ENCODE peak calls at places on chromosomes 11 and 22, in four cellular contexts. Z is GM12878, F is WTC11, V is K562. H is an unnamed sample.

GRCh38 chr11:111586305-111586915 is 15.8 kb upstream of the SIK2 start:
- DNase-seq in F (no peak), Z (no peak), V (peak), H (peak)

GRCh38 chr22:49668402-49668801 is 159.3 kb downstream of the BRD1 start:
- DNase-seq in Z (no peak), F (no peak), V (no peak), H (no peak)

GRCh38 chr11:14620027-14620511 is 23.5 kb upstream of the PDE3B start:
- DNase-seq in Z (no peak), F (no peak), V (no peak), H (peak)

GRCh38 chr22:32380991-32381390 is 23.3 kb downstream of the RFPL3 start:
- DNase-seq in Z (no peak), V (no peak), F (no peak), H (no peak)

GRCh38 chr22:42434283-42434682 is 2.1 kb upstream of the NFAM1 start:
- DNase-seq in Z (no peak), F (no peak), V (no peak), H (no peak)

GRCh38 chr22:28999510-29000224 is 62.0 kb downstream of the C22orf31 start:
- DNase-seq in F (no peak), V (no peak), Z (no peak), H (no peak)

GRCh38 chr11:119673389-119674336 is 55.3 kb downstream of the NECTIN1 start:
- DNase-seq in Z (peak), V (no peak), F (no peak), H (no peak)

GRCh38 chr22:42747701-42748513 is 27.2 kb upstream of the A4GALT start:
- DNase-seq in Z (no peak), V (no peak), F (no peak), H (peak)

GRCh38 chr11:88415495-88415894 is 78.0 kb upstream of the CTSC start:
- DNase-seq in F (no peak), V (no peak), Z (no peak), H (no peak)

GRCh38 chr11:125429174-125429707 is 66.8 kb downstream of the FEZ1 start:
- DNase-seq in F (peak), Z (no peak), V (peak), H (peak)

GRCh38 chr22:40342521-40342920 is 3.8 kb upstream of the ADSL start:
- DNase-seq in V (no peak), F (no peak), Z (no peak), H (no peak)

GRCh38 chr11:63663809-63664208 is 7.4 kb downstream of the ATL3 start:
- DNase-seq in F (no peak), V (no peak), Z (no peak), H (no peak)

GRCh38 chr11:13343931-13344717 is 66.5 kb downstream of the BMAL1 start:
- DNase-seq in F (peak), V (peak), Z (no peak), H (peak)

GRCh38 chr11:122085264-122085663 is 30.8 kb downstream of the BLID start:
- DNase-seq in Z (no peak), F (no peak), V (no peak), H (no peak)

GRCh38 chr11:100855466-100856067 is 168.5 kb downstream of the ARHGAP42 start:
- DNase-seq in Z (no peak), V (peak), F (no peak), H (peak)

GRCh38 chr11:14308114-14308896 is 50.7 kb downstream of the RRAS2 start:
- DNase-seq in Z (no peak), F (no peak), V (peak), H (peak)

GRCh38 chr11:115384236-115384635 is 120.0 kb downstream of the CADM1 start:
- DNase-seq in V (no peak), Z (no peak), F (no peak), H (no peak)

GRCh38 chr11:130882138-130882551 is 34.1 kb downstream of the SNX19 start:
- DNase-seq in V (no peak), F (no peak), Z (no peak), H (no peak)

GRCh38 chr11:102850973-102851745 is 7.8 kb upstream of the MMP3 start:
- DNase-seq in F (no peak), Z (no peak), V (no peak), H (no peak)

GRCh38 chr11:13262096-13262495 is 15.5 kb upstream of the BMAL1 start:
- DNase-seq in F (no peak), Z (no peak), V (no peak), H (no peak)

GRCh38 chr22:46192210-46192993 is 42.1 kb downstream of the PPARA start:
- DNase-seq in F (no peak), V (no peak), Z (no peak), H (no peak)

GRCh38 chr22:30882974-30883533 is 85.5 kb downstream of the MORC2 start:
- DNase-seq in V (peak), F (no peak), Z (no peak), H (no peak)

GRCh38 chr22:42863349-42863911 is 6.4 kb upstream of the ARFGAP3 start:
- DNase-seq in F (no peak), Z (peak), V (no peak), H (no peak)

GRCh38 chr11:21556936-21557335 is 635.9 kb upstream of the ANO5 start:
- DNase-seq in Z (no peak), F (no peak), V (no peak), H (no peak)

GRCh38 chr11:763073-763463 is 14.2 kb downstream of the GATD1 start:
- DNase-seq in V (peak), Z (no peak), F (peak), H (no peak)

GRCh38 chr22:41625577-41625976 is 4.5 kb downstream of the XRCC6 start:
- DNase-seq in V (no peak), Z (no peak), F (no peak), H (peak)

GRCh38 chr11:84720706-84721402 is 906.3 kb downstream of the DLG2 start:
- DNase-seq in F (peak), V (no peak), Z (no peak), H (no peak)

GRCh38 chr22:49406047-49406650 is 421.5 kb downstream of the BRD1 start:
- DNase-seq in F (no peak), Z (no peak), V (no peak), H (no peak)

GRCh38 chr11:73359930-73360742 is 16.1 kb upstream of the RELT start:
- DNase-seq in F (peak), Z (no peak), V (peak), H (peak)

GRCh38 chr11:12675951-12676711 is 1.9 kb downstream of the TEAD1 start:
- DNase-seq in Z (no peak), F (no peak), V (no peak), H (no peak)

GRCh38 chr11:45834298-45834756 is 12.9 kb upstream of the CRY2 start:
- DNase-seq in Z (no peak), F (no peak), V (no peak), H (no peak)

GRCh38 chr11:99275521-99275920 is 254.8 kb downstream of the CNTN5 start:
- DNase-seq in F (no peak), V (no peak), Z (no peak), H (no peak)

GRCh38 chr22:17922925-17923898 is 101.1 kb downstream of the MICAL3 start:
- DNase-seq in V (no peak), Z (no peak), F (no peak), H (no peak)

GRCh38 chr11:112841719-112842118 is 119.5 kb upstream of the NCAM1 start:
- DNase-seq in V (no peak), Z (no peak), F (no peak), H (no peak)

GRCh38 chr22:20750461-20751184 is 23.3 kb upstream of the SERPIND1 start:
- DNase-seq in F (no peak), V (no peak), Z (peak), H (no peak)

GRCh38 chr22:20749453-20749852 is 24.5 kb upstream of the SERPIND1 start:
- DNase-seq in V (no peak), F (no peak), Z (no peak), H (no peak)

GRCh38 chr22:20747223-20747622 is 26.7 kb upstream of the SERPIND1 start:
- DNase-seq in V (no peak), F (no peak), Z (no peak), H (no peak)

GRCh38 chr22:20748082-20748481 is 25.8 kb upstream of the SERPIND1 start:
- DNase-seq in Z (no peak), V (no peak), F (no peak), H (no peak)

DNA sequence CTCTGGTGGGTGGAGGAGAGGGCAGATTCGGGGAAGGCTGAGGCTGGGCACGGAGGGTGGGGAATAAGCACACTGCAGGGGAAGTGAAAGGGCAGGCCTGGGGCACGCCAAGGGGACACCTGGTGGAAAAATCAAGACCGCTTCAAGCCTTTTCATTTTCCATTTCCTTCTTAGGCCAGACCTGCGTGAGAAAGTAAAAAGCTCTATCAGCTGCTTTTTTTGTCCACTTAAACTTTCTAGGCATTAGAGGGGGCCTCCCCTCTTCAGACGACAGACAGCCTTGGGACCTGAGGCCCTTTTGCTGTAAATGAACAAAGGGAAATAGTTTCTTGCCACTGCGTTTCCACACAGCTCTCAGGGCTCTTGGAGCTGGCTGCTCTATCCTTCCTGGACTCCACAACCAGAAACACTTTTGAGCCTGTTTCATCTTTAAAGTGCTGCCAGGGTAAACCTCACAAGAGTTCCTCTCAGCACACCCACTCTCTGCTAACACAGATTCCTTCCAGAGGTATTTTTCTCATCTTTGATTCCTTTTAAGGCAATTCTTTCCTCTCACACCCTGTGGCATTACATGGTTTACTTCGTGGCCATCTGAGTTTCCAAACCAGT is 25.0 kb upstream of the SERPIND1 start:
- DNase-seq in F (no peak), Z (peak), V (no peak), H (no peak)
- TF ChIP-seq CBFB in F (no peak), Z (peak), V (no peak), H (no peak)

GRCh38 chr22:33894036-33894435 is 26.2 kb downstream of the LARGE1 start:
- DNase-seq in F (no peak), Z (no peak), V (no peak), H (no peak)
- TF ChIP-seq MAX in F (no peak), Z (no peak), V (no peak), H (no peak)

GRCh38 chr11:8745431-8745986 is 62.9 kb downstream of the RPL27A start:
- DNase-seq in V (no peak), F (no peak), Z (no peak), H (no peak)
- TF ChIP-seq CBFB in V (no peak), F (no peak), Z (no peak), H (no peak)

DNA sequence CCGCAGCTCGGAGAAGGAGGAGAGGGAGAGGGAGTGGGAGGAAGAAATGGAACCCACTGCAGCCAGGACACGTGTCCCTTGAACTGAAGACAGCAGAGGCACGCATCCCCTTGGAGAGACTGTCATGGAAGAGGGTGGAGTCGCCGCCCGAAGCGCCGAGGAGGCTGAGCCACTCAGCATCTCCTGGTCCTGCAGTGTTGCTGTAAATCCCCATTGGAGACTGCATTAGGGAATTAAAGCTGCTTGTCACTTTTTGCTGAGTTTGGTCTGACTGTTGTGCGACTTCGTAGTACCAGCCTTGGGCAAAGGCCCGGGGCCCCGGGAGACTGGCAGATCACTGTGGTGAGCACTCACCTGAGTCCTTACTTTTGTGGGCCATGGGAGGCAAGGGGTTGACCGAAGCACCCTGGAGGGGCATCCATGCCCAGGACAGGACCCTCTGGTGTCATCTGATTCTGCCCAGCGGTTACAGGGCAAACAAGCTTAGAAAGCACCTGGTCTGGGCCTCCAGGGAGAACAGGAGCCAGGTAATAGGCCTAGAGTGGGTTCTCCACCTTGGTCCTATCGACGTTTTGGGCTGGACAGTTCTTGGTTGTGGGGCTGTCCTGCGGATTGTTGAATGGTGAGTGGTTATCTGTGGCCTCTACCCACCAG is 797 bp downstream of the VPREB1 start:
- DNase-seq in Z (no peak), V (no peak), F (no peak), H (no peak)
- TF ChIP-seq MAX in Z (no peak), V (no peak), F (no peak), H (no peak)

GRCh38 chr11:69393178-69393832 is 88.2 kb upstream of the LINC01488 start:
- DNase-seq in F (no peak), V (no peak), Z (no peak), H (no peak)
- TF ChIP-seq CBFB in F (no peak), V (no peak), Z (no peak), H (no peak)

GRCh38 chr11:1943977-1944376 is 3.2 kb upstream of the MRPL23 start:
- DNase-seq in F (no peak), V (no peak), Z (no peak), H (no peak)
- TF ChIP-seq MAX in F (no peak), V (no peak), Z (no peak), H (no peak)

DNA sequence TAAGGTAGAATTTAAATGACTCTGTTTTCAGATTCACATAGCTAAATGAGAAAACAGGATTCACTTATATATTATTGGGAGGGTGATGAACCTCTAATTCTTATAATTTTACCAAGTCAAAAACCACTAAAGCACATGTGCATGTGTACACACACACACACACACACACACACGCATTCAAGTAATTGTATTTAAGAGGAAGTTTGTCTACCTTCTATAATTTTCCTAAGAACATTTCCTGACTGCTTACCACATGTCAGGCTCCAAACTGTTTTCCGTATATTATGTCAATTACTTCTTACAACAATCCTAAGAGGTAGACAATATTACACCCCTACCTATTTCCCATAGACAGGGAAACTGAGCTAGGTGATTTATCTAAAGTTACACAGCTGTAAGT is 6.7 kb downstream of the RNF141 start:
- DNase-seq in F (no peak), Z (no peak), V (no peak), H (no peak)
- TF ChIP-seq CBFB in F (no peak), Z (no peak), V (no peak), H (no peak)

GRCh38 chr22:39174498-39175120 is 22.1 kb upstream of the CBX7 start:
- DNase-seq in F (peak), Z (no peak), V (no peak), H (peak)

GRCh38 chr22:39171623-39172264 is 19.3 kb upstream of the CBX7 start:
- DNase-seq in Z (no peak), V (no peak), F (peak), H (no peak)

GRCh38 chr22:39173050-39173706 is 20.7 kb upstream of the CBX7 start:
- DNase-seq in F (no peak), V (no peak), Z (no peak), H (no peak)

GRCh38 chr22:39175127-39176066 is 22.9 kb upstream of the CBX7 start:
- DNase-seq in Z (no peak), F (no peak), V (no peak), H (no peak)

GRCh38 chr22:39173787-39174497 is 21.5 kb upstream of the CBX7 start:
- DNase-seq in Z (no peak), F (no peak), V (no peak), H (no peak)
- TF ChIP-seq MAX in Z (no peak), F (no peak), V (no peak), H (no peak)

GRCh38 chr11:86069408-86070086 is 663 bp upstream of the PICALM start:
- DNase-seq in Z (peak), V (peak), F (no peak), H (peak)
- TF ChIP-seq CBFB in Z (peak), V (no peak), F (no peak), H (no peak)

DNA sequence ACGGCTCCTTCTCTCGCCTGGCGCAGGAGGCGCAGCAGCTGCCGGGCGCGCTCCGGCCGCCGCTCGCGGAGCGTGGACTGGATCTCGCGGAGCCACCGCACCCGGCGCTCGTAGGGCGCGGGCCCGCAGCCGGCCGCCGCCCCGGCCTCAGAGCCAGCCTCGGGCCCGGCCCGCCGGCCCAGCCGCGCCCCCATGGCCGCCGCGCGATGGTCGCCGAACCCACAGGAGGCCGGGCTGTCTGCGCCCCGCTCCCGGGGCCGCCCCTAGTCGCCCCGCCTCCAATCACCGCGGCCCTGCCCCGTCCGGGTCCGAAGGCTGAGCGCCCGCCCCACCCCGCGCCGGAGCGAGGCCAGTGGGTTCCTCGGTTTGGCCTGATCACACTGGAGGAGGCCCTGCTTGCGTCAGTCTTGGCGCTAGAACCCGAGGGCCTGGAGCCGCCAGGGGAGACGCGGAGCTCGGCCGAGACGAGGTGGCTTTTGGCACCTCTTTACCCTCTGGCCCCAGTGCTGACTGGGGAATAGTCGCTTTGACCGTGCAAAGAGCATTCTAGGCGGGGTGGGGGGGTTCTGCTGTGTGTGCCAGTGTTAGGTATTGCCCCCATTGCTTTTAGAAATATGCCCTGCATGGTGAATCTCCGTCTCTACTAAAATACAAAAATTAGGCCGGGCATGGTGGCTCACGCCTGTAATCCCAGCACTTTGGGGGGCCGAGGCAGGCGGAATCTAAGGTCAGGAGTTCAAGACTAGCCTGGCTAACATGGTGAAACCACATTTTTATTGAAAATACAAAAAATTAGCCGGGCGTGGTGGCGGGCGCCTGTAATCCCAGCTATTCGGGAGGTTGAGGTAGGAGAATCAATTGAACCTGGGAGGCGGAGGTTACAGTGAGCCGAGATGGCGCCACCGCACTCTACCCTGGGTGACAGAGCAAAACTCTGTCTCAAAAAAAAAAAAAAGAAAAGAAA is at the start of gene LRRC75B:
- DNase-seq in V (peak), Z (no peak), F (peak), H (peak)
- TF ChIP-seq MAX in V (no peak), Z (peak), F (no peak), H (peak)